ENCODE peak calls at places on chromosomes 2 and 18, in ten cellular contexts. One of them, this sample, is unnamed. For H3K4me1, the result is how much of the 10 kb centered on the place peaks cover.

GRCh38 chr2:23944527-23944926 is 4.3 kb downstream of the UBXN2A start:
- DNase-seq in left ventricle myocardium inferior: no peak
- DNase-seq in A549: no peak
- DNase-seq in uterus: no peak
- DNase-seq in body of pancreas: peak
- DNase-seq in trophoblast cell: no peak
- DNase-seq in thoracic aorta: no peak
- DNase-seq in aorta: no peak
- DNase-seq in heart right ventricle: no peak
- DNase-seq in colonic mucosa: no peak
- DNase-seq in this sample: no peak

GRCh38 chr2:23649819-23650218 is 264.8 kb downstream of the KLHL29 start:
- DNase-seq in left ventricle myocardium inferior: no peak
- DNase-seq in A549: no peak
- DNase-seq in uterus: no peak
- DNase-seq in body of pancreas: no peak
- DNase-seq in trophoblast cell: no peak
- DNase-seq in thoracic aorta: no peak
- DNase-seq in aorta: no peak
- DNase-seq in heart right ventricle: no peak
- DNase-seq in colonic mucosa: no peak
- DNase-seq in this sample: no peak

GRCh38 chr2:172554352-172555271 is 1.3 kb upstream of the PDK1 start:
- DNase-seq in left ventricle myocardium inferior: no peak
- DNase-seq in A549: no peak
- DNase-seq in uterus: no peak
- DNase-seq in body of pancreas: no peak
- DNase-seq in trophoblast cell: peak
- DNase-seq in thoracic aorta: no peak
- DNase-seq in aorta: no peak
- DNase-seq in heart right ventricle: no peak
- DNase-seq in colonic mucosa: no peak
- DNase-seq in this sample: no peak

GRCh38 chr2:30382995-30383394 is 64.1 kb upstream of the LCLAT1 start:
- DNase-seq in left ventricle myocardium inferior: no peak
- DNase-seq in A549: no peak
- DNase-seq in uterus: no peak
- DNase-seq in body of pancreas: no peak
- DNase-seq in trophoblast cell: no peak
- DNase-seq in thoracic aorta: no peak
- DNase-seq in aorta: no peak
- DNase-seq in heart right ventricle: no peak
- DNase-seq in colonic mucosa: no peak
- DNase-seq in this sample: no peak

GRCh38 chr2:241853651-241854341 is 4.9 kb downstream of the PDCD1 start:
- DNase-seq in left ventricle myocardium inferior: peak
- DNase-seq in A549: no peak
- DNase-seq in uterus: peak
- DNase-seq in body of pancreas: no peak
- DNase-seq in trophoblast cell: no peak
- DNase-seq in thoracic aorta: no peak
- DNase-seq in aorta: peak
- DNase-seq in heart right ventricle: peak
- DNase-seq in colonic mucosa: no peak
- DNase-seq in this sample: no peak

GRCh38 chr2:217947341-217948316 is 55.2 kb downstream of the TNS1 start:
- DNase-seq in left ventricle myocardium inferior: no peak
- DNase-seq in A549: no peak
- DNase-seq in uterus: peak
- DNase-seq in body of pancreas: peak
- DNase-seq in trophoblast cell: no peak
- DNase-seq in thoracic aorta: no peak
- DNase-seq in aorta: no peak
- DNase-seq in heart right ventricle: no peak
- DNase-seq in colonic mucosa: no peak
- DNase-seq in this sample: no peak

GRCh38 chr2:142189506-142189905 is 58.7 kb upstream of the LRP1B start:
- DNase-seq in left ventricle myocardium inferior: no peak
- DNase-seq in A549: no peak
- DNase-seq in uterus: no peak
- DNase-seq in body of pancreas: no peak
- DNase-seq in trophoblast cell: no peak
- DNase-seq in thoracic aorta: no peak
- DNase-seq in aorta: no peak
- DNase-seq in heart right ventricle: no peak
- DNase-seq in colonic mucosa: no peak
- DNase-seq in this sample: no peak

GRCh38 chr2:63827749-63828148 is 13.9 kb upstream of the UGP2 start:
- DNase-seq in left ventricle myocardium inferior: no peak
- DNase-seq in A549: no peak
- DNase-seq in uterus: no peak
- DNase-seq in body of pancreas: no peak
- DNase-seq in trophoblast cell: peak
- DNase-seq in thoracic aorta: no peak
- DNase-seq in aorta: no peak
- DNase-seq in heart right ventricle: no peak
- DNase-seq in colonic mucosa: no peak
- DNase-seq in this sample: no peak

GRCh38 chr2:155485141-155485842 is 786.8 kb downstream of the KCNJ3 start:
- DNase-seq in left ventricle myocardium inferior: no peak
- DNase-seq in A549: no peak
- DNase-seq in uterus: no peak
- DNase-seq in body of pancreas: no peak
- DNase-seq in trophoblast cell: no peak
- DNase-seq in thoracic aorta: no peak
- DNase-seq in aorta: no peak
- DNase-seq in heart right ventricle: no peak
- DNase-seq in colonic mucosa: no peak
- DNase-seq in this sample: no peak

GRCh38 chr2:210616074-210616473 is 59.7 kb downstream of the CPS1 start:
- DNase-seq in left ventricle myocardium inferior: no peak
- DNase-seq in A549: no peak
- DNase-seq in uterus: no peak
- DNase-seq in body of pancreas: no peak
- DNase-seq in trophoblast cell: no peak
- DNase-seq in thoracic aorta: no peak
- DNase-seq in aorta: no peak
- DNase-seq in heart right ventricle: no peak
- DNase-seq in colonic mucosa: no peak
- DNase-seq in this sample: no peak

GRCh38 chr2:126889501-126890135 is 9.1 kb upstream of the TEX51 start:
- DNase-seq in left ventricle myocardium inferior: no peak
- DNase-seq in A549: no peak
- DNase-seq in uterus: no peak
- DNase-seq in body of pancreas: peak
- DNase-seq in trophoblast cell: no peak
- DNase-seq in thoracic aorta: no peak
- DNase-seq in aorta: no peak
- DNase-seq in heart right ventricle: no peak
- DNase-seq in colonic mucosa: no peak
- DNase-seq in this sample: no peak

GRCh38 chr2:222862068-222862914 is 1.5 kb downstream of the ACSL3 start:
- DNase-seq in left ventricle myocardium inferior: no peak
- DNase-seq in A549: no peak
- DNase-seq in uterus: no peak
- DNase-seq in body of pancreas: no peak
- DNase-seq in trophoblast cell: peak
- DNase-seq in thoracic aorta: no peak
- DNase-seq in aorta: no peak
- DNase-seq in heart right ventricle: no peak
- DNase-seq in colonic mucosa: peak
- DNase-seq in this sample: no peak

GRCh38 chr18:3346487-3346886 is 84.6 kb downstream of the MYL12B start:
- DNase-seq in left ventricle myocardium inferior: no peak
- DNase-seq in A549: no peak
- DNase-seq in uterus: no peak
- DNase-seq in body of pancreas: no peak
- DNase-seq in trophoblast cell: peak
- DNase-seq in thoracic aorta: no peak
- DNase-seq in aorta: no peak
- DNase-seq in heart right ventricle: no peak
- DNase-seq in colonic mucosa: no peak
- DNase-seq in this sample: no peak

GRCh38 chr2:221463235-221463896 is 108.7 kb downstream of the EPHA4 start:
- DNase-seq in left ventricle myocardium inferior: no peak
- DNase-seq in A549: no peak
- DNase-seq in uterus: no peak
- DNase-seq in body of pancreas: no peak
- DNase-seq in trophoblast cell: peak
- DNase-seq in thoracic aorta: no peak
- DNase-seq in aorta: no peak
- DNase-seq in heart right ventricle: no peak
- DNase-seq in colonic mucosa: no peak
- DNase-seq in this sample: no peak

GRCh38 chr2:43326116-43326825 is 99.9 kb upstream of the ZFP36L2 start:
- DNase-seq in left ventricle myocardium inferior: no peak
- DNase-seq in A549: no peak
- DNase-seq in uterus: no peak
- DNase-seq in body of pancreas: no peak
- DNase-seq in trophoblast cell: no peak
- DNase-seq in thoracic aorta: no peak
- DNase-seq in aorta: no peak
- DNase-seq in heart right ventricle: no peak
- DNase-seq in colonic mucosa: no peak
- DNase-seq in this sample: no peak

GRCh38 chr2:161971532-161971931 is 102.5 kb downstream of the DPP4 start:
- DNase-seq in left ventricle myocardium inferior: no peak
- DNase-seq in A549: no peak
- DNase-seq in uterus: no peak
- DNase-seq in body of pancreas: no peak
- DNase-seq in trophoblast cell: no peak
- DNase-seq in thoracic aorta: no peak
- DNase-seq in aorta: no peak
- DNase-seq in heart right ventricle: no peak
- DNase-seq in colonic mucosa: no peak
- DNase-seq in this sample: no peak

GRCh38 chr2:142299021-142299420 is 168.2 kb upstream of the LRP1B start:
- DNase-seq in left ventricle myocardium inferior: no peak
- DNase-seq in A549: no peak
- DNase-seq in uterus: no peak
- DNase-seq in body of pancreas: no peak
- DNase-seq in trophoblast cell: peak
- DNase-seq in thoracic aorta: no peak
- DNase-seq in aorta: no peak
- DNase-seq in heart right ventricle: no peak
- DNase-seq in colonic mucosa: no peak
- DNase-seq in this sample: no peak

GRCh38 chr2:64943387-64944150 is 45.6 kb upstream of the SLC1A4 start:
- DNase-seq in left ventricle myocardium inferior: peak
- DNase-seq in A549: peak
- DNase-seq in uterus: peak
- DNase-seq in body of pancreas: peak
- DNase-seq in trophoblast cell: no peak
- DNase-seq in thoracic aorta: peak
- DNase-seq in aorta: peak
- DNase-seq in heart right ventricle: peak
- DNase-seq in colonic mucosa: no peak
- DNase-seq in this sample: peak

GRCh38 chr2:230868947-230869690 is 4.4 kb downstream of the ITM2C start:
- DNase-seq in left ventricle myocardium inferior: no peak
- DNase-seq in A549: no peak
- DNase-seq in uterus: no peak
- DNase-seq in body of pancreas: no peak
- DNase-seq in trophoblast cell: peak
- DNase-seq in thoracic aorta: no peak
- DNase-seq in aorta: peak
- DNase-seq in heart right ventricle: no peak
- DNase-seq in colonic mucosa: no peak
- DNase-seq in this sample: no peak
- H3K4me1 ChIP-seq in left ventricle myocardium inferior: half or more
- H3K4me1 ChIP-seq in A549: under half
- H3K4me1 ChIP-seq in uterus: under half
- H3K4me1 ChIP-seq in body of pancreas: under half
- H3K4me1 ChIP-seq in trophoblast cell: half or more
- H3K4me1 ChIP-seq in thoracic aorta: half or more
- H3K4me1 ChIP-seq in aorta: under half
- H3K4me1 ChIP-seq in heart right ventricle: under half
- H3K4me1 ChIP-seq in colonic mucosa: half or more
- H3K4me1 ChIP-seq in this sample: under half

DNA sequence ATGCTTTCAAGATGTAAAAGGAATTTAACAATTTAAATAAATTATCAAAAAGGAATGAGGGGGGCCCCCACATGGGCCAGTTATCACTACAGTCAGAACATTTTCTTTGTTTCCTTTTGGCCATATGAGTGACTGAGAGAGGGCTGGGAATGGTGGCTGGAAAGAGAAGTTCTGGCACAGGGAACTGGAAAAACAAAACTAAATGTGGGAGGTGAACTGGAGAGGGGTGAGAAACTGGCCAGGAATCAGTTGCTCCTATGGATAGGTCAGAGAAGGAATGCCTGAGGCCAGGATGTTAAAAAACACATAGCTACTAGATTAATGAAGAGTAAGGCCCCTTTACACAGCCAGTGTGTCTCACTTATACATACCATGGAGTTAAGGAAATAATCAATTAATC is 121.0 kb downstream of the RBMS1 start:
- DNase-seq in left ventricle myocardium inferior: no peak
- DNase-seq in A549: no peak
- DNase-seq in uterus: no peak
- DNase-seq in body of pancreas: no peak
- DNase-seq in trophoblast cell: no peak
- DNase-seq in thoracic aorta: no peak
- DNase-seq in aorta: no peak
- DNase-seq in heart right ventricle: no peak
- DNase-seq in colonic mucosa: no peak
- DNase-seq in this sample: no peak
- H3K4me1 ChIP-seq in left ventricle myocardium inferior: half or more
- H3K4me1 ChIP-seq in A549: half or more
- H3K4me1 ChIP-seq in uterus: half or more
- H3K4me1 ChIP-seq in body of pancreas: under half
- H3K4me1 ChIP-seq in trophoblast cell: under half
- H3K4me1 ChIP-seq in thoracic aorta: half or more
- H3K4me1 ChIP-seq in aorta: under half
- H3K4me1 ChIP-seq in heart right ventricle: half or more
- H3K4me1 ChIP-seq in colonic mucosa: under half
- H3K4me1 ChIP-seq in this sample: half or more

DNA sequence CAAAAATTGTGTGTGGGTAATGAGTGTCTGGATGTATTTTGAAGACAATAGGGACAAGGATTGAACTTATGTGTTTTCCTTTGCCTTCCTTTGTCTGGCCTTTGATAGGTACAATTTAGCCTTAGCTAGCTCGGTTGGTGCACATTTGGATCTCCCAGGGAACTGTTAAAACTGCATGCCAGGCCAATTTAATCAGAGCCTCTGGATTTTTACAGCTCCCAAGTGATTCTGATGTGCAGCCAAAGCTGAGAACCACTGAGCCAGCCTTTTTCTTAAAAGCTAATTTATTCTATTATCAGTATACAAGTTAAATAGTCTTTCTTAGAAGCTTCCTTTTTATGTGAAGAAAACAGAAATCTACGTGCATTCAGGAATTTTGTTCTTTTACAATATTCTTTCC is 25.0 kb downstream of the PLEK start:
- DNase-seq in left ventricle myocardium inferior: no peak
- DNase-seq in A549: no peak
- DNase-seq in uterus: no peak
- DNase-seq in body of pancreas: no peak
- DNase-seq in trophoblast cell: no peak
- DNase-seq in thoracic aorta: no peak
- DNase-seq in aorta: no peak
- DNase-seq in heart right ventricle: no peak
- DNase-seq in colonic mucosa: no peak
- DNase-seq in this sample: no peak
- H3K4me1 ChIP-seq in left ventricle myocardium inferior: under half
- H3K4me1 ChIP-seq in A549: under half
- H3K4me1 ChIP-seq in uterus: under half
- H3K4me1 ChIP-seq in body of pancreas: under half
- H3K4me1 ChIP-seq in trophoblast cell: under half
- H3K4me1 ChIP-seq in thoracic aorta: under half
- H3K4me1 ChIP-seq in aorta: under half
- H3K4me1 ChIP-seq in heart right ventricle: under half
- H3K4me1 ChIP-seq in colonic mucosa: under half
- H3K4me1 ChIP-seq in this sample: under half

GRCh38 chr2:41725901-41726300 is 321.9 kb upstream of the PKDCC start:
- DNase-seq in left ventricle myocardium inferior: no peak
- DNase-seq in A549: no peak
- DNase-seq in uterus: no peak
- DNase-seq in body of pancreas: no peak
- DNase-seq in trophoblast cell: no peak
- DNase-seq in thoracic aorta: no peak
- DNase-seq in aorta: no peak
- DNase-seq in heart right ventricle: no peak
- DNase-seq in colonic mucosa: no peak
- DNase-seq in this sample: no peak
- H3K4me1 ChIP-seq in left ventricle myocardium inferior: under half
- H3K4me1 ChIP-seq in A549: under half
- H3K4me1 ChIP-seq in uterus: under half
- H3K4me1 ChIP-seq in body of pancreas: under half
- H3K4me1 ChIP-seq in trophoblast cell: under half
- H3K4me1 ChIP-seq in thoracic aorta: under half
- H3K4me1 ChIP-seq in aorta: under half
- H3K4me1 ChIP-seq in heart right ventricle: under half
- H3K4me1 ChIP-seq in colonic mucosa: under half
- H3K4me1 ChIP-seq in this sample: under half

This sample was measured in right atrium auricular region.